ENCODE peak calls at places on chromosome 7, in five cellular contexts. N is lower lobe of right lung, B is endodermal cell, J is fibroblast of lung, G is cardiac fibroblast. T is an unnamed sample.

GRCh38 chr7:140260767-140261486 is 84.1 kb upstream of the KDM7A start:
- DNase-seq in N (no peak), B (no peak), J (no peak), G (no peak), T (no peak)

GRCh38 chr7:101169838-101170531 is 4.6 kb upstream of the VGF start:
- DNase-seq in N (peak; percentile 82), B (peak; percentile 95), J (peak; percentile 53), G (peak; percentile 65), T (peak; percentile 54)

GRCh38 chr7:36066021-36066664 is 86.9 kb upstream of the EEPD1 start:
- DNase-seq in N (no peak), B (no peak), J (no peak), G (no peak), T (no peak)

GRCh38 chr7:81111358-81111757 is 192.5 kb upstream of the SEMA3C start:
- DNase-seq in N (no peak), B (no peak), J (peak; percentile 86), G (peak; percentile 97), T (peak; percentile 90)

GRCh38 chr7:85000973-85001372 is 185.9 kb downstream of the SEMA3D start:
- DNase-seq in N (no peak), B (no peak), J (no peak), G (no peak), T (no peak)

GRCh38 chr7:139543801-139544603 is 20.5 kb downstream of the CLEC2L start:
- DNase-seq in N (no peak), B (peak; percentile 76), J (no peak), G (no peak), T (no peak)

GRCh38 chr7:154503962-154504550 is 451.9 kb downstream of the DPP6 start:
- DNase-seq in N (no peak), B (no peak), J (peak; percentile 37), G (peak; percentile 59), T (peak; percentile 28)

GRCh38 chr7:44284881-44285541 is 40.4 kb downstream of the CAMK2B start:
- DNase-seq in N (peak; percentile 32), B (peak; percentile 34), J (no peak), G (no peak), T (no peak)

GRCh38 chr7:144822223-144822622 is 13.6 kb downstream of the TPK1 start:
- DNase-seq in N (no peak), B (no peak), J (no peak), G (no peak), T (no peak)

GRCh38 chr7:904847-905246 is 28.5 kb downstream of the GET4 start:
- DNase-seq in N (no peak), B (no peak), J (peak; percentile 58), G (peak; percentile 67), T (peak; percentile 73)

GRCh38 chr7:139602143-139602722 is 78.7 kb downstream of the CLEC2L start:
- DNase-seq in N (no peak), B (no peak), J (peak; percentile 59), G (peak; percentile 54), T (peak; percentile 43)

GRCh38 chr7:157514306-157514705 is 177.5 kb downstream of the DNAJB6 start:
- DNase-seq in N (no peak), B (no peak), J (no peak), G (no peak), T (no peak)

GRCh38 chr7:26525413-26526287 is 234.0 kb downstream of the SNX10 start:
- DNase-seq in N (no peak), B (no peak), J (no peak), G (no peak), T (no peak)

DNA sequence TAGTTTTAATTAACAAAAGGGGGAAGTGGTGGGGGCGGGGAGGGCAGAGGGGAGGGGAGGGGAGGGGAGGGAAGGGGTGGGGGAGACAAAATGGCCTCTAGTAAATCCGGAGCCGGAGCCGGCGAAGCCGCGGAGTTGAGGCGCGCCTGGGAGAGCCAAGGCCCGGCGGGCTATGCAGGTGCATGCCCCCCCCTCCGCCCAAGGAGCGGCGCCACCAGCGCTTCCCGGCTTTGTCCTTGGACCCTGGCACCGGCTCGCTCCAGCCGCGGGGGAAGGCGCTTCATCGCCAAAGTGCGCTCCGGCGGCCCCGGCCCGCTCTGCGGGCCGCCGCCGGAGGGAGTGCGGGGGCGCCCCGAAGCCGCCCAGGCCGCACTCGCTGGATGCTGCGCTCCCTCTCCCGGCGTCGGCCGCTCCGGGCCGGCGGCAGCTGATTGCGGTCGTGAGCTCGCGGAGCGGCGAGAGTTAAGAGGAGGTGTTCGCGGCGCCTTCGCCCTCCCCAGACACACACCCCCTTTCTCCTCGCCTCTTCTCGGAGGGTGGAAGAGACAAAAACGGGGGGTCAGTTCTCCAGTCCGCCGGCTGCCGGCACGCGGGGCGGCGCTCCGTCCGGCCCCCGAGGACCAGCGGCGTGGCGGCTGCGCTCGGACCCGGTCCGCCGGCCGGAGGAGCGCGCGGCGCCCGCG is at the start of gene LRRC4:
- DNase-seq in N (peak; percentile 65), B (peak; percentile 83), J (peak; percentile 39), G (peak; percentile 35), T (peak; percentile 52)
- H3K4me3 ChIP-seq in N (peak within 1 kb of the TSS; percentile 67), B (peak within 1 kb of the TSS; percentile 75), J (peak within 1 kb of the TSS; percentile 27), G (peak within 1 kb of the TSS; percentile 42), T (peak within 1 kb of the TSS; percentile 59)

DNA sequence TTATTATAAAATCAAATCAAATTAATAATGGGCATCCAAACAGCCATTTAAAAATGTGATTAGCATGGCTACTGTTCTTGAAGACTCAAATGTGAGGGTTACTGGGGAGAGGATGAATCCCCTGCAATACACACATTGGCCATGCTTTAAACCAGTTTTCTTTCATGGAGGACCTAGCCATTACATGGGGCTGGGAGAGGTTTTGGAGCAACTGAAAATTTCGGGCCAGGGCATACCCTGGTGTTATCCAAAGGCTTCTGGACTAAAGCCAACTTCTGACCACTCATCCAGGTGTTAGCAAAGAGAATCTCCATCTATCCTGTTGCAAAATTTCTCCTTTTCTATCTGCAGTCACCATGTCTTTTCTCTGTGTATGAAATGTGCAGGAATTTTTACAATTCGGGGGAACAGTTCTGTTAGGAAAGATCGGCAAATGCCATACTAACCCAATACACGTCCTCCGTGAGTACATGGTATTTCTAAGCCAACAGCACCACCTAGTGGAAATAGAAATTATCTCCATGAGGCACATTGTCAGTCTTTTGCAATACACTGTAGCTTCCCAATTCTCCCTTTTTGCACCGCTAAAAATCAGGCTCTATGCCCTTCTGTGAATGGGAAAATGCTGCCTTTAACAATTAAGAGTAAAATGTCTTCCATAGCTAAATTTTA is 47.0 kb upstream of the ZNF107 start:
- DNase-seq in N (no peak), B (no peak), J (peak; percentile 66), G (peak; percentile 78), T (peak; percentile 60)
- TF ChIP-seq CTCF in N (peak; percentile 70), B (peak; percentile 68), J (peak; percentile 42), G (peak; percentile 37), T (peak; percentile 51)

DNA sequence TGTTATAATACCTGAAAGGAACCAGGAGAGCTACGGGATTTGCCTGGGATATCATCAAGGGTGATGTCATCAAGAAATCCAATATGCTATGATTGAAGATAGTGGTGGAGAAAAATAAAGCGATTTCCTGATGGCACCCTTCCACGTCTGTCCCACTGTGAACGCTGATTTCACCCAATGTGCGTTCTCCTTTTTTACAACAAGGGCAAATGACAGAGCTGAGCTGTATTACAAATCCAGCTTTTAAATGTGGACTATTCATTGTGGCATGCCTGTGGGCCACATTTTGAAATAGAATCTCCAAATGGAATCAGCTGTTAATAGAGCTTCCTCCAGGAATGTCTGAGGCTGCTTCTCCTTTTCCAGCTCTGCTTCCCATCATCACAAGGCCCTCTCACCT is 23.3 kb downstream of the SLC13A4 start:
- DNase-seq in N (no peak), B (no peak), J (no peak), G (no peak), T (no peak)
- H3K4me3 ChIP-seq in N (no peak overlapping the region), B (no peak overlapping the region), J (no peak overlapping the region), G (no peak overlapping the region), T (no peak overlapping the region)

GRCh38 chr7:50335795-50336754 is 31.6 kb downstream of the IKZF1 start:
- DNase-seq in N (no peak), B (peak; percentile 49), J (no peak), G (no peak), T (no peak)
- TF ChIP-seq CTCF in N (no peak), B (no peak), J (no peak), G (no peak), T (no peak)

GRCh38 chr7:19681596-19681995 is 27.2 kb downstream of the POLR1F start:
- DNase-seq in N (no peak), B (no peak), J (no peak), G (no peak), T (no peak)
- H3K4me3 ChIP-seq in N (no peak overlapping the region), B (no peak overlapping the region), J (no peak overlapping the region), G (no peak overlapping the region), T (no peak overlapping the region)

GRCh38 chr7:70810558-70811139 is 321.3 kb upstream of the GALNT17 start:
- DNase-seq in N (no peak), B (no peak), J (no peak), G (no peak), T (no peak)

GRCh38 chr7:70805360-70805759 is 326.6 kb upstream of the GALNT17 start:
- DNase-seq in N (no peak), B (no peak), J (no peak), G (no peak), T (no peak)

GRCh38 chr7:70812511-70812910 is 319.4 kb upstream of the GALNT17 start:
- DNase-seq in N (no peak), B (no peak), J (no peak), G (no peak), T (no peak)

GRCh38 chr7:70808876-70809275 is 323.1 kb upstream of the GALNT17 start:
- DNase-seq in N (no peak), B (no peak), J (no peak), G (no peak), T (no peak)

DNA sequence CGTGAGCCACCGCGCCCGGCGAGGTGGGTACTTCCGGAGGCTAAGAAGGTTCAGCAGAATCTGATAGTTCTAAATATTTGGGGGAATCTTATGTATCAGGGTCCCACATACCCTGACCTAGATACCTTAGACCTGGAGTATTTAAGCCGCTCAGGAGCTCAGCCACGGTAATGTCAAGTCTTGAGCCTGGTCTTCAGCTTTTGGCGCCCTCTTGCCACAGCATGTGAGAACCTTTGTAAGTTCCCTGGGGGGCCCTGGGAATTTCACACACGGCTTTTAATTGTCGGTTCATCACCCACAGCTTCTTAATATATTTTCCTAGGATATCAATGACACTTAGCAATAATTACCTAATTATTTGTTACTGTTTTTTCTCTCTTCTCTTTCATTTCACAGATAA is 324.3 kb upstream of the GALNT17 start:
- DNase-seq in N (no peak), B (no peak), J (no peak), G (no peak), T (no peak)
- TF ChIP-seq CTCF in N (no peak), B (peak; percentile 45), J (no peak), G (no peak), T (no peak)

GRCh38 chr7:41592794-41593193 is 110.1 kb downstream of the INHBA start:
- DNase-seq in N (no peak), B (no peak), J (no peak), G (no peak), T (no peak)
- H3K4me3 ChIP-seq in N (no peak overlapping the region), B (no peak overlapping the region), J (no peak overlapping the region), G (no peak overlapping the region), T (no peak overlapping the region)